ENCODE peak calls at places on chromosomes 16 and 17, in eight cellular contexts. K, N, E, Q, I, G, F and D are unnamed samples.

GRCh38 chr17:64741924-64742670 is 80.0 kb upstream of the SMURF2 start:
- DNase-seq in I (no peak), F (no peak), Q (no peak), G (no peak), N (no peak), K (no peak), E (peak; percentile 56), D (no peak)

GRCh38 chr17:38592487-38592886 is 13.3 kb downstream of the SRCIN1 start:
- DNase-seq in F (no peak), G (no peak), I (no peak), E (no peak), N (no peak), K (no peak), Q (no peak), D (no peak)

GRCh38 chr17:28370035-28370743 is at the start of gene VTN:
- DNase-seq in N (no peak), G (no peak), K (peak; percentile 89), Q (no peak), F (no peak), I (no peak), E (peak; percentile 63), D (no peak)

GRCh38 chr17:46741122-46741725 is 77.3 kb downstream of the WNT3 start:
- DNase-seq in I (no peak), K (no peak), G (no peak), N (no peak), Q (no peak), E (no peak), F (no peak), D (no peak)

GRCh38 chr16:20868890-20869289 is 31.3 kb downstream of the DCUN1D3 start:
- DNase-seq in F (no peak), G (no peak), E (peak; percentile 86), N (no peak), Q (peak; percentile 84), I (no peak), K (no peak), D (no peak)

GRCh38 chr16:4253394-4254150 is 11.7 kb upstream of the SRL start:
- DNase-seq in K (peak; percentile 99), N (peak; percentile 100), F (peak; percentile 100), I (peak; percentile 99), Q (peak; percentile 100), G (peak; percentile 99), E (peak; percentile 100), D (peak; percentile 99)

GRCh38 chr16:28292731-28293588 is 635 bp downstream of the SBK1 start:
- DNase-seq in N (peak; percentile 88), K (peak; percentile 93), Q (no peak), I (no peak), E (no peak), F (no peak), G (no peak), D (no peak)

GRCh38 chr17:18184143-18185007 is 747 bp downstream of the ALKBH5 start:
- DNase-seq in I (no peak), N (peak; percentile 92), E (peak; percentile 38), G (peak; percentile 34), F (no peak), Q (peak; percentile 39), K (peak; percentile 61), D (peak; percentile 45)

GRCh38 chr16:74862743-74863244 is 88.2 kb upstream of the FA2H start:
- DNase-seq in F (no peak), G (peak; percentile 35), K (no peak), Q (no peak), E (no peak), I (peak; percentile 34), N (no peak), D (peak; percentile 79)

GRCh38 chr17:63986842-63987615 is 11.1 kb upstream of the PRR29 start:
- DNase-seq in K (no peak), Q (no peak), E (no peak), F (no peak), G (no peak), I (no peak), N (no peak), D (no peak)

GRCh38 chr17:19372866-19373505 is 5.3 kb upstream of the MAPK7 start:
- DNase-seq in Q (no peak), K (peak; percentile 42), E (no peak), G (no peak), F (peak; percentile 60), I (no peak), N (no peak), D (no peak)

GRCh38 chr16:78900039-78900811 is 700.3 kb downstream of the MAF start:
- DNase-seq in Q (no peak), K (no peak), I (no peak), G (no peak), F (no peak), N (no peak), E (no peak), D (no peak)

GRCh38 chr16:53787423-53787822 is 83.5 kb downstream of the FTO start:
- DNase-seq in K (no peak), G (no peak), E (no peak), I (no peak), Q (no peak), F (no peak), N (no peak), D (no peak)

GRCh38 chr16:7246578-7246977 is 86.1 kb upstream of the RBFOX1 start:
- DNase-seq in K (peak; percentile 36), F (no peak), G (no peak), N (no peak), Q (no peak), E (no peak), I (no peak), D (no peak)

DNA sequence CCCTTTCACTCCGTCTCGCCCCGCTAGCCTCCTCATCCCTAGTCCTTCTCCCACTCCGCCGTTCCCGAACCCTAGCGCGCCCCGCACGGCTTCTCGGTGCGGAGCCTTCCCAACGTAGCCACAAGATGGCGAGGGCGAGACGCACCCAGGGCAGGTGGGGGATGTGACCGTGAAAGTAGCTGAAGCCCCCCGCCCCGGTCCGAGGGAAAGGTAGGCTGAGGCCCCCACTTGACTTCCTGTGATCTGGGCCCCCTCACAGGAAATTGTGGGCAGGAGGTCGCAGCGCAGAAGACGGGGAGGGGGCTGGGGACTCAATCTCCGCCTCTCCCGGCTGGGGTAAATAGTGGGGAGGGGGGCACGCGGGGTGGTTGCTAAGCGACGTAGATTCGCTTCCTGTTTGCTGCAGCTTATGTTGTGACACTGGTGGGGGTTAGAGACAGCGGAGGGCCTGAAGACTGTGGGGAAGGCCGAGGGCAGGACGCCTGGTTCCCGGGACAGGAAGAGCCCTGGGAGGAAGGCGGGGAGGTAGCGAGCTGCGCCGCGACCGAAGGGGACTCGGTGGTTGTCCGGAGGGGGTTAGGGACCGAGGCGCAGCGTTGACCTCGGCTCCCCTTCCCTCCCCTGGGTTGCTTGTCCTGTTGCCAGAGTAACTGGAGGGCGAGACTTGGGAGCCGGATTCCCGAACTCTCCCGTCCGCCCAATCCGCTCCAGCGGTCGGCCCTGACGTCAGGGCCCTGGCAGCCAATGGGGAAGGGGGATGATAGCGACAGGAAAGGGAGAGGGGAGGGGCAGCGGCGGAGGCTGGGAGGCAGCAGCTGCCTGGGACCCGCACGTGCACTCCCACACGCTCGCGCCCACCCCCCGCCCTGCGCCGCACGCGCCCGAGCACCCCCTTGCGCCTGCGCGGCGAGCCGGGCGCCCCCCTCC is 1.1 kb downstream of the KDM6B start:
- DNase-seq in Q (peak; percentile 99), I (peak; percentile 96), K (peak; percentile 100), N (peak; percentile 95), E (peak; percentile 99), F (peak; percentile 97), G (peak; percentile 90), D (peak; percentile 92)
- TF ChIP-seq CTCF in Q (peak; percentile 94), I (peak; percentile 96), K (peak; percentile 81), N (peak; percentile 79), E (peak; percentile 79), F (peak; percentile 95), G (peak; percentile 88), D (peak; percentile 95)

DNA sequence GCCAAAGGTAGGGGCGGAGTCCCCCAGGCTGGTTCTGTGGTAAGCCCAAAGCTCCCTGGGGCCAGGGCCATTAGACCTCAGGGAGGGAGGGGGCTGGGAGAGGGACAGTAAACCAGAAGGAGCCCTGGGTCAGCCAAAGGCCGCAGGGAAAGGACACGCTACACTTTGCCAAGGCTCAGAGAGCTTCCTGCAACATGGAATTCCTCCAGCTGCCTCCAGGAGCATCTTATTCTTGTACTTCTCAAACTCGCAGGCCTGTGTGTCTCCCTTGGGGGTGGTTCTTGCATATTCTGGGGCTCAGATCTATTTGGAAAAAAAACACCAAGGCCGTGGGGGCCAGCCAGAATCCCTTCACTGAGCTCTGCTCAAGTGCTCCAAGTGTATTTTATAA is 25.1 kb downstream of the AKAP1 start:
- DNase-seq in G (no peak), I (no peak), F (no peak), Q (peak; percentile 64), K (no peak), E (peak; percentile 63), N (no peak), D (no peak)
- TF ChIP-seq CTCF in G (no peak), I (no peak), F (no peak), Q (no peak), K (no peak), E (no peak), N (no peak), D (no peak)

GRCh38 chr16:878886-879285 is 78.4 kb upstream of the GNG13 start:
- DNase-seq in I (no peak), E (no peak), F (peak; percentile 84), K (no peak), Q (no peak), G (no peak), N (no peak), D (no peak)

GRCh38 chr16:876523-877241 is 76.1 kb upstream of the GNG13 start:
- DNase-seq in F (peak; percentile 67), E (no peak), I (no peak), G (no peak), N (no peak), K (no peak), Q (no peak), D (no peak)

GRCh38 chr16:879461-879861 is 78.9 kb upstream of the GNG13 start:
- DNase-seq in G (no peak), I (no peak), K (no peak), Q (no peak), N (peak; percentile 68), E (no peak), F (peak; percentile 93), D (no peak)

GRCh38 chr16:877242-878065 is 76.9 kb upstream of the GNG13 start:
- DNase-seq in Q (no peak), F (peak; percentile 80), G (no peak), N (no peak), E (no peak), K (no peak), I (no peak), D (no peak)

GRCh38 chr16:878071-878784 is 77.7 kb upstream of the GNG13 start:
- DNase-seq in F (peak; percentile 74), G (peak; percentile 33), N (no peak), K (peak; percentile 59), E (no peak), I (no peak), Q (no peak), D (no peak)
- TF ChIP-seq CTCF in F (no peak), G (peak; percentile 39), N (no peak), K (peak; percentile 60), E (no peak), I (no peak), Q (no peak), D (no peak)

DNA sequence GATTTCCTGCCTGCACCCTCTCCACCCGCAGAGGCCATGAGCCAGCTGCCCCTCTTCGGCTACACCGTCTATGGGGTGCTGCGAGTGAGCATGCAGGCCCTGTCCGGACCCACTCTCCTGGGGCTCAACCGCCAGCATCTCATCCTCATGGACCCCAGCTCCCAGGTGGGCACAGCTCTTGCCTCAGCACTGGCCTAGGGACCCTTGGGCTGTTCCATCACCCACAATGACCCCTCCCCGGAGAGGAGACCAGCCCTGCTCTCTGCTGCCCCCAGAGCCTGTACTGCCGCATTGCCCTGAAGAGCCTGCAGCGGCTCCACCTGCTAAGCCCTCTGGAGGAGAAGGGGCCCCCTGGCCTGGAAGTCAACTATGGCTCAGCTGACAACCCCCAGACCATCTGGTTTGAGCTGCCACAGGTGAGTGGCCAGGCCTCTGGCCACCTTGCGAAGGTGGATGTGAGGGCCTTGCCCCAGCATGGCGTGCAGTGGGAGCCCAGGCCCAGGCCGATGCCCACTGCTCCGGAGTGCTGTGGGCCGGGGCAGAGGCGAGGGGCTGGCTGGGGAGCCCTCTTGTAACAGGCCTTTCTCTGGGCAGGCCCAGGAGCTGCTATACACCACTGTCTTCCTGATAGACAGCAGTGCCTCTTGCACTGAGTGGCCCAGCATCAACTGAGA is 7.3 kb upstream of the SMIM5 start:
- DNase-seq in Q (no peak), E (no peak), F (no peak), G (peak; percentile 33), K (peak; percentile 87), N (no peak), I (no peak), D (peak; percentile 57)
- TF ChIP-seq CTCF in Q (no peak), E (peak; percentile 60), F (peak; percentile 77), G (peak; percentile 56), K (peak; percentile 90), N (no peak), I (peak; percentile 91), D (peak; percentile 54)